ENCODE peak calls at places on chromosome 11, in five cellular contexts. S is fibroblast of lung, O is HL-60, G is heart right ventricle, I is neural progenitor cell. U is an unnamed sample.

GRCh38 chr11:68665471-68665870 is 18.9 kb upstream of the GAL start:
- DNase-seq in S (peak), O (no peak), G (no peak), I (no peak), U (no peak)

GRCh38 chr11:67267188-67268035 is 1.1 kb downstream of the GRK2 start:
- DNase-seq in S (no peak), O (no peak), G (peak), I (no peak), U (no peak)

GRCh38 chr11:111465400-111465799 is 46.8 kb downstream of the BTG4 start:
- DNase-seq in S (peak), O (no peak), G (no peak), I (no peak), U (no peak)

GRCh38 chr11:42234381-42235035 is 775.1 kb upstream of the LRRC4C start:
- DNase-seq in S (no peak), O (no peak), G (no peak), I (no peak), U (no peak)

GRCh38 chr11:72040497-72041363 is 39.6 kb downstream of the NUMA1 start:
- DNase-seq in S (peak), O (peak), G (peak), I (peak), U (peak)

GRCh38 chr11:30295178-30295885 is 27.6 kb upstream of the ARL14EP start:
- DNase-seq in S (no peak), O (no peak), G (no peak), I (no peak), U (no peak)

GRCh38 chr11:2691991-2692841 is 7.6 kb downstream of the KCNQ1OT1 start:
- DNase-seq in S (no peak), O (no peak), G (no peak), I (peak), U (no peak)

GRCh38 chr11:119111361-119111925 is 4.3 kb downstream of the C2CD2L start:
- DNase-seq in S (no peak), O (no peak), G (no peak), I (no peak), U (no peak)

GRCh38 chr11:70155386-70155785 is 47.7 kb upstream of the FADD start:
- DNase-seq in S (peak), O (no peak), G (no peak), I (no peak), U (no peak)

GRCh38 chr11:12393691-12394090 is 16.3 kb downstream of the PARVA start:
- DNase-seq in S (no peak), O (no peak), G (no peak), I (no peak), U (no peak)

GRCh38 chr11:76149713-76150112 is 56.6 kb downstream of the WNT11 start:
- DNase-seq in S (no peak), O (no peak), G (no peak), I (no peak), U (no peak)
- H3K27ac ChIP-seq in S (no peak), O (no peak), G (no peak), I (no peak), U (no peak)

GRCh38 chr11:19326499-19326898 is 85.8 kb upstream of the E2F8 start:
- DNase-seq in S (peak), O (no peak), G (no peak), I (no peak), U (no peak)
- H3K27ac ChIP-seq in S (no peak), O (no peak), G (no peak), I (no peak), U (no peak)

GRCh38 chr11:130437848-130438247 is 9.4 kb upstream of the ADAMTS8 start:
- DNase-seq in S (no peak), O (no peak), G (no peak), I (no peak), U (no peak)

GRCh38 chr11:130433357-130433756 is 4.9 kb upstream of the ADAMTS8 start:
- DNase-seq in S (peak), O (no peak), G (no peak), I (no peak), U (no peak)

GRCh38 chr11:130436171-130436570 is 7.8 kb upstream of the ADAMTS8 start:
- DNase-seq in S (no peak), O (no peak), G (no peak), I (no peak), U (no peak)

GRCh38 chr11:130434521-130435223 is 6.3 kb upstream of the ADAMTS8 start:
- DNase-seq in S (peak), O (peak), G (peak), I (peak), U (no peak)

GRCh38 chr11:130435671-130436070 is 7.3 kb upstream of the ADAMTS8 start:
- DNase-seq in S (peak), O (no peak), G (no peak), I (no peak), U (no peak)
- H3K27ac ChIP-seq in S (peak), O (no peak), G (no peak), I (no peak), U (no peak)

GRCh38 chr11:8597182-8597581 is 3.2 kb upstream of the STK33 start:
- DNase-seq in S (peak), O (peak), G (no peak), I (no peak), U (no peak)

GRCh38 chr11:8593455-8593854 is 573 bp downstream of the STK33 start:
- DNase-seq in S (no peak), O (no peak), G (no peak), I (no peak), U (no peak)

GRCh38 chr11:8596504-8597046 is 2.5 kb upstream of the STK33 start:
- DNase-seq in S (peak), O (no peak), G (no peak), I (no peak), U (no peak)

DNA sequence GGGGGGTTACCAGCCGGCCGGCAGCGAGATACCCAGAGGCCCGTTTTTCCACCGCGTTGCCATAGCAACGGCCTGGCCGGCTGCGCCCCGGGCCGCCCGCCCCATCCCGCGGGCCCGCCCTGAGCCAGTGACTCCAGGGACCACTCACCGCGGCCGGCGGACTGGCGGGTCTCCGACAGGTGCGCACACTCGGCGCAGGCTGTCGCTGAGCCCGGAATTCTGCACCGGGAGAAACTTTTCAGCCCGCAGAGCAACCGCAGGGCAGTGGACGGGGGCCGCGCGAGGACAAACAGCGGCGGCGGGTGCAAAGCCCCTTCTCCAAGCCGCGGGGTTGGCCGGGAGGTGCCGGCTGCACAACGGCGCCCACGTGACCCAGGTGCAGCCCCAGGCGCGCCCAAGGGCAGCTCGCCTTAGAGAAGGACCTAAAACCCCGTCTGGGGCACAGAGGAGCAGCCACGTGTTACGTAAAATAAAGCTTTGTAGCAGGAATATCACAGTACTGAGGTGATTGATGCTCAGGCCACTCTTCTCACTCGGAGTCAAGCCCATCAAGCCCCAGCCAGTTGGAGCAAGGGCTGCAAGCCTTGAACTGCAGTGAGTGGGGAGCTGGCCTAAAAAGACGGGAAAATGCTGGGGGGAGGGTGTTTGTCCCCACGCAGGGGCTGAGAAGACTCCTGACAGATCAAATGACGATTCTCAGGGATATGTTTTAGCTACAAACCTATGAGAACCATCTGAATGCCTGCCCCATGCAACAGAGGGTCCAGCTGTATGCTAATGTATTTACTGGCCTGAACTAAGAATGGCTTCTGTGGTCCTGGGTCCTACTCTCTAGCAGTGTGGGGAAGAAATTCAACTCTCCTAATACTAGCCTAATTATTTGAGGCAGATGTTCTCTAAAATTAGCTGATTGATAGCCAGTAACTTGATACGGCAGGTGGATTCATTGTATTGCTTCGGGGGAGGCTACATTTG is at the start of gene STK33:
- DNase-seq in S (peak), O (peak), G (peak), I (peak), U (no peak)
- H3K27ac ChIP-seq in S (no peak), O (peak), G (peak), I (no peak), U (no peak)

DNA sequence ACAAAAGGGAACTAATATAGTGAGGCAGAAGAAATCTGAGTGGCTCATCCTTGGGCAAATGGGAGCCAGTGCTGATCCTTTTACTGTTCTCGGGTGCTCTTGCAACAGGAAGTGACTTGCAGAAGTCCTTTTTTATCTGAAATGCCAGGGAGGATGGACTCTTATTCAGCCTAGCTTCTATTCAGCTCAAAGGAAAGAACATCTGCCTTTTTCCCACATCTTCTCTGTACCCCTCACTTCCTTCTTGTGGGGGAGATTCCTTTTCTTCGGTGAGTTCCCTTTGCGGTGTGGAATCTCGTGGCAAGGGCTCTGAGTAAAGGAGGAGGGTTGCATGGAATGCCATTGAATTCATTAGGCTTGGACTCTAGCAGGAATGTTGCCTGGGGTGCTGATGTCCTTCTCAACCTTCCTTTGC is 76.2 kb downstream of the ZBTB16 start:
- DNase-seq in S (peak), O (peak), G (no peak), I (peak), U (no peak)
- H3K27ac ChIP-seq in S (no peak), O (peak), G (peak), I (no peak), U (no peak)

GRCh38 chr11:117983163-117983475 is 3.1 kb upstream of the IL10RA start:
- DNase-seq in S (no peak), O (no peak), G (no peak), I (no peak), U (no peak)
- H3K27ac ChIP-seq in S (no peak), O (no peak), G (no peak), I (no peak), U (no peak)

DNA sequence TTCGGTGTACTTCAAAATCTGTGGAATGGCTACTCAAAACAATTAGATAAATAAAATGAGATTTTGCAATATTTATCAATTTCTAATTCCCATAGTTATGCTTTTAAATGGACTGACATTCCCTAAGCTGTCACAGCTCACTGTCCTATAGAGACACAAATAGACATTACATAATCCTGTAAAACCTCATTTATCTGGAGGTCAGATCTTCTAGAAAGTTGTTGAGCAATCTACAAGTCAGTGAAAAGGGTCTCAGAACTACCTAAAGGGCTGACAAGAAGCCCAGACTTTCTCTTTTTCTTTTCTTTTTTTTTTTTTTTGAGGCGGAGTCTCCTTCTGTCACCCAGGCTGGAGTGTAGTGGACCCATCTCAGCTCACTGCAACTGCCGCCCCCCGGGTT is 12.0 kb downstream of the ALG8 start:
- DNase-seq in S (no peak), O (no peak), G (no peak), I (no peak), U (no peak)
- H3K27ac ChIP-seq in S (no peak), O (no peak), G (no peak), I (no peak), U (no peak)